ENCODE peak calls at places on chromosomes 1 and 21, in nine cellular contexts. J, B, C, D, X, A, Z, H and E are unnamed samples.

GRCh38 chr1:209500993-209501392 is 82.5 kb upstream of the CAMK1G start:
- DNase-seq in J (no peak), B (no peak), C (no peak), D (no peak), X (no peak), A (no peak), Z (no peak), H (no peak), E (no peak)

GRCh38 chr21:41133896-41134522 is 34.0 kb upstream of the BACE2 start:
- DNase-seq in J (no peak), B (no peak), C (peak), D (peak), X (peak), A (peak), Z (no peak), H (no peak), E (no peak)

GRCh38 chr1:183126528-183126927 is 59.5 kb upstream of the LAMC2 start:
- DNase-seq in J (no peak), B (no peak), C (no peak), D (no peak), X (peak), A (no peak), Z (no peak), H (no peak), E (no peak)

GRCh38 chr1:1835546-1835945 is 55.3 kb downstream of the GNB1 start:
- DNase-seq in J (no peak), B (no peak), C (no peak), D (no peak), X (no peak), A (no peak), Z (no peak), H (no peak), E (no peak)

GRCh38 chr1:165828581-165829329 is 1.3 kb downstream of the UCK2 start:
- DNase-seq in J (peak), B (no peak), C (peak), D (peak), X (peak), A (peak), Z (peak), H (peak), E (peak)

GRCh38 chr1:233180626-233181364 is 114.7 kb downstream of the PCNX2 start:
- DNase-seq in J (no peak), B (no peak), C (peak), D (no peak), X (no peak), A (no peak), Z (no peak), H (no peak), E (no peak)

GRCh38 chr1:215543191-215543606 is 23.9 kb upstream of the KCTD3 start:
- DNase-seq in J (no peak), B (no peak), C (no peak), D (no peak), X (no peak), A (peak), Z (no peak), H (no peak), E (no peak)

GRCh38 chr1:54803761-54804470 is 2.8 kb upstream of the TTC22 start:
- DNase-seq in J (peak), B (no peak), C (peak), D (no peak), X (no peak), A (peak), Z (no peak), H (peak), E (no peak)

GRCh38 chr1:149917590-149918144 is at the start of gene SV2A:
- DNase-seq in J (no peak), B (no peak), C (peak), D (peak), X (peak), A (peak), Z (peak), H (peak), E (peak)

GRCh38 chr1:85146972-85147359 is 53.9 kb downstream of the SYDE2 start:
- DNase-seq in J (no peak), B (no peak), C (no peak), D (no peak), X (peak), A (peak), Z (no peak), H (no peak), E (no peak)

GRCh38 chr1:34267326-34267725 is 90.6 kb downstream of the C1orf94 start:
- DNase-seq in J (no peak), B (no peak), C (no peak), D (no peak), X (no peak), A (no peak), Z (no peak), H (no peak), E (no peak)

GRCh38 chr21:35050348-35051286 is 1.5 kb upstream of the RUNX1 start:
- DNase-seq in J (no peak), B (peak), C (no peak), D (no peak), X (no peak), A (peak), Z (no peak), H (no peak), E (no peak)

GRCh38 chr1:42962641-42963377 is 4.1 kb upstream of the SLC2A1 start:
- DNase-seq in J (peak), B (no peak), C (no peak), D (peak), X (no peak), A (peak), Z (no peak), H (no peak), E (no peak)

GRCh38 chr1:74193908-74194307 is 4.1 kb downstream of the LRRIQ3 start:
- DNase-seq in J (no peak), B (no peak), C (peak), D (no peak), X (no peak), A (peak), Z (no peak), H (no peak), E (no peak)

GRCh38 chr1:16677552-16678423 is 11.0 kb upstream of the RNU1-3 start:
- DNase-seq in J (peak), B (no peak), C (peak), D (no peak), X (peak), A (peak), Z (peak), H (peak), E (peak)

GRCh38 chr1:200911361-200911760 is 16.7 kb downstream of the INAVA start:
- DNase-seq in J (no peak), B (no peak), C (no peak), D (no peak), X (no peak), A (no peak), Z (no peak), H (no peak), E (no peak)

GRCh38 chr1:212930986-212931678 is 19.2 kb upstream of the VASH2 start:
- DNase-seq in J (no peak), B (no peak), C (no peak), D (no peak), X (no peak), A (no peak), Z (no peak), H (no peak), E (no peak)

GRCh38 chr1:35745124-35745730 is 24.6 kb downstream of the CLSPN start:
- DNase-seq in J (no peak), B (no peak), C (no peak), D (no peak), X (no peak), A (no peak), Z (no peak), H (no peak), E (no peak)

GRCh38 chr21:23887709-23888303 is 1719.5 kb downstream of the MRPL39 start:
- DNase-seq in J (no peak), B (peak), C (no peak), D (no peak), X (no peak), A (peak), Z (no peak), H (peak), E (peak)

GRCh38 chr1:7704214-7705047 is 66.7 kb upstream of the VAMP3 start:
- DNase-seq in J (peak), B (peak), C (peak), D (peak), X (peak), A (peak), Z (peak), H (peak), E (no peak)

GRCh38 chr1:154750681-154751665 is 119.1 kb downstream of the KCNN3 start:
- DNase-seq in J (no peak), B (no peak), C (no peak), D (no peak), X (no peak), A (no peak), Z (no peak), H (no peak), E (no peak)

GRCh38 chr1:94559921-94560320 is 18.4 kb upstream of the F3 start:
- DNase-seq in J (no peak), B (no peak), C (no peak), D (no peak), X (no peak), A (peak), Z (no peak), H (no peak), E (no peak)

GRCh38 chr1:78691995-78692747 is 42.5 kb downstream of the IFI44 start:
- DNase-seq in J (no peak), B (no peak), C (no peak), D (no peak), X (peak), A (peak), Z (no peak), H (no peak), E (no peak)

GRCh38 chr1:155005076-155005971 is 2.7 kb downstream of the ZBTB7B start:
- DNase-seq in J (peak), B (peak), C (no peak), D (no peak), X (no peak), A (no peak), Z (peak), H (peak), E (no peak)

GRCh38 chr1:181910905-181911304 is 150.6 kb downstream of the ZNF648 start:
- DNase-seq in J (no peak), B (no peak), C (peak), D (no peak), X (no peak), A (peak), Z (no peak), H (no peak), E (no peak)

GRCh38 chr1:202205523-202206190 is 12.1 kb downstream of the LGR6 start:
- DNase-seq in J (no peak), B (no peak), C (no peak), D (no peak), X (no peak), A (no peak), Z (no peak), H (no peak), E (no peak)

GRCh38 chr1:201072149-201072548 is 40.1 kb downstream of the CACNA1S start:
- DNase-seq in J (no peak), B (no peak), C (no peak), D (no peak), X (peak), A (peak), Z (no peak), H (no peak), E (no peak)

GRCh38 chr1:97120821-97121220 is 399.2 kb downstream of the PTBP2 start:
- DNase-seq in J (no peak), B (no peak), C (no peak), D (no peak), X (no peak), A (no peak), Z (no peak), H (no peak), E (no peak)

GRCh38 chr21:45502600-45502999 is 39.6 kb downstream of the SLC19A1 start:
- DNase-seq in J (peak), B (no peak), C (no peak), D (no peak), X (no peak), A (no peak), Z (no peak), H (no peak), E (no peak)

GRCh38 chr1:172352435-172352834 is 68.0 kb upstream of the C1orf105 start:
- DNase-seq in J (no peak), B (no peak), C (peak), D (no peak), X (peak), A (peak), Z (no peak), H (no peak), E (no peak)

GRCh38 chr1:178502330-178502714 is 5.6 kb upstream of the CLEC20A start:
- DNase-seq in J (no peak), B (no peak), C (no peak), D (no peak), X (no peak), A (no peak), Z (no peak), H (no peak), E (no peak)

GRCh38 chr1:29416267-29416666 is 179.9 kb downstream of the PTPRU start:
- DNase-seq in J (no peak), B (no peak), C (no peak), D (no peak), X (no peak), A (no peak), Z (peak), H (no peak), E (no peak)

GRCh38 chr1:41454406-41454805 is 30.1 kb downstream of the EDN2 start:
- DNase-seq in J (peak), B (no peak), C (no peak), D (no peak), X (no peak), A (no peak), Z (no peak), H (peak), E (no peak)

GRCh38 chr1:25821630-25822091 is 1.9 kb downstream of the MTFR1L start:
- DNase-seq in J (peak), B (no peak), C (no peak), D (no peak), X (no peak), A (peak), Z (peak), H (no peak), E (no peak)